ENCODE peak calls at places on chromosomes 1 and 21, in six cellular contexts. U, E, N, L, F and A are unnamed samples.

GRCh38 chr1:220879090-220879508 is at the start of gene HLX:
- DNase-seq in U (peak), E (peak), N (peak), L (peak), F (peak), A (peak)

GRCh38 chr1:21229246-21230000 is 52.7 kb upstream of the EIF4G3 start:
- DNase-seq in U (no peak), E (no peak), N (no peak), L (no peak), F (no peak), A (no peak)

GRCh38 chr1:109615879-109616278 is 3.5 kb downstream of the GNAT2 start:
- DNase-seq in U (no peak), E (no peak), N (no peak), L (no peak), F (peak), A (no peak)

GRCh38 chr1:108610073-108610472 is 50.2 kb downstream of the EEIG2 start:
- DNase-seq in U (no peak), E (no peak), N (no peak), L (no peak), F (peak), A (no peak)

GRCh38 chr1:185073725-185074124 is 28.4 kb downstream of the RNF2 start:
- DNase-seq in U (no peak), E (no peak), N (no peak), L (no peak), F (no peak), A (no peak)

GRCh38 chr1:118004312-118004711 is 74.8 kb downstream of the WDR3 start:
- DNase-seq in U (no peak), E (no peak), N (no peak), L (no peak), F (no peak), A (no peak)

GRCh38 chr1:40532844-40533424 is 1.5 kb downstream of the ZNF684 start:
- DNase-seq in U (peak), E (peak), N (peak), L (peak), F (peak), A (peak)

GRCh38 chr21:43917515-43918384 is 52.7 kb downstream of the AGPAT3 start:
- DNase-seq in U (peak), E (no peak), N (no peak), L (peak), F (no peak), A (no peak)

GRCh38 chr1:17276568-17276967 is 27.7 kb downstream of the PADI3 start:
- DNase-seq in U (no peak), E (no peak), N (peak), L (no peak), F (no peak), A (no peak)

GRCh38 chr1:57357462-57357861 is 66.4 kb downstream of the DAB1 start:
- DNase-seq in U (no peak), E (no peak), N (no peak), L (no peak), F (no peak), A (no peak)

GRCh38 chr21:37620401-37620800 is 253.8 kb downstream of the DYRK1A start:
- DNase-seq in U (no peak), E (no peak), N (no peak), L (no peak), F (no peak), A (no peak)
- TF ChIP-seq MAX in U (no peak), E (no peak), N (no peak), L (no peak), F (no peak), A (no peak)

GRCh38 chr1:200409761-200410565 is at the start of gene ZNF281:
- DNase-seq in U (peak), E (peak), N (peak), L (peak), F (peak), A (peak)
- TF ChIP-seq MAX in U (no peak), E (no peak), N (peak), L (peak), F (no peak), A (peak)

GRCh38 chr1:95888877-95889799 is 655.1 kb downstream of the RWDD3 start:
- DNase-seq in U (no peak), E (no peak), N (no peak), L (no peak), F (peak), A (no peak)
- TF ChIP-seq MAX in U (no peak), E (no peak), N (no peak), L (no peak), F (no peak), A (no peak)

DNA sequence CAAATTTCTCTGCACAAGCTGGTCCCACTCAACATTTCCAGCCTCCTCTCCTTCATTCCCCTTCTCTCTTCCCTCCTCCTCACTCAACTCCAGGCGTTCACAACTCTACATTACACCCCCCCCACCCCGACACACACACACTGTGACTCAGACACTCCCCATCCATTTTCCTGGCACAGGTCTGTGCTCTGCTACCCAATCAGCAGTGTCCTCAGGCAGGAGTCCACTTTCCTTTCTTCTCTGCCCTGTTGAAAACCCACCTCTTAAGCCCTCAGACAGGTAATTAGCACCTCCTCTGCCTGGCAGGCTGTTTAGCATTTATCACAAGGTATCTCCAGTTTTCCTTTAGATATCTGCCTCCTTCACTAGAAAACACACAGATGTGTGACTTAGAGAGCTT is 8.8 kb upstream of the LMX1A start:
- DNase-seq in U (no peak), E (no peak), N (no peak), L (no peak), F (no peak), A (no peak)
- TF ChIP-seq MAX in U (no peak), E (no peak), N (no peak), L (no peak), F (no peak), A (no peak)

GRCh38 chr1:197771904-197772561 is 3.2 kb downstream of the DENND1B start:
- DNase-seq in U (no peak), E (no peak), N (no peak), L (no peak), F (no peak), A (no peak)

GRCh38 chr1:197771388-197771787 is 3.9 kb downstream of the DENND1B start:
- DNase-seq in U (no peak), E (no peak), N (no peak), L (no peak), F (no peak), A (no peak)

GRCh38 chr1:197775282-197776262 is at the start of gene DENND1B:
- DNase-seq in U (peak), E (peak), N (peak), L (peak), F (peak), A (peak)

GRCh38 chr1:197774691-197775281 is 494 bp downstream of the DENND1B start:
- DNase-seq in U (peak), E (peak), N (peak), L (no peak), F (peak), A (peak)

GRCh38 chr1:197773856-197774255 is 1.4 kb downstream of the DENND1B start:
- DNase-seq in U (no peak), E (no peak), N (no peak), L (no peak), F (peak), A (no peak)
- TF ChIP-seq MAX in U (no peak), E (no peak), N (no peak), L (no peak), F (no peak), A (no peak)

GRCh38 chr1:16144325-16145029 is 11.4 kb downstream of the EPHA2 start:
- DNase-seq in U (peak), E (no peak), N (peak), L (no peak), F (no peak), A (no peak)

GRCh38 chr1:16145988-16146887 is 9.6 kb downstream of the EPHA2 start:
- DNase-seq in U (peak), E (peak), N (peak), L (no peak), F (peak), A (peak)

GRCh38 chr1:16143566-16144324 is 12.1 kb downstream of the EPHA2 start:
- DNase-seq in U (peak), E (no peak), N (peak), L (peak), F (no peak), A (no peak)

GRCh38 chr1:16146888-16147614 is 8.8 kb downstream of the EPHA2 start:
- DNase-seq in U (peak), E (no peak), N (no peak), L (no peak), F (peak), A (no peak)

GRCh38 chr1:16145030-16145987 is 10.6 kb downstream of the EPHA2 start:
- DNase-seq in U (no peak), E (no peak), N (peak), L (peak), F (peak), A (peak)
- TF ChIP-seq MAX in U (peak), E (no peak), N (peak), L (no peak), F (no peak), A (no peak)

GRCh38 chr1:8661185-8662110 is 156.0 kb downstream of the RERE start:
- DNase-seq in U (peak), E (no peak), N (no peak), L (no peak), F (peak), A (no peak)
- TF ChIP-seq MAX in U (no peak), E (peak), N (no peak), L (no peak), F (no peak), A (no peak)

GRCh38 chr21:20257052-20257451 is 741.2 kb upstream of the NCAM2 start:
- DNase-seq in U (no peak), E (no peak), N (no peak), L (no peak), F (no peak), A (no peak)

GRCh38 chr21:20259035-20259867 is 739.0 kb upstream of the NCAM2 start:
- DNase-seq in U (no peak), E (no peak), N (no peak), L (no peak), F (no peak), A (no peak)

GRCh38 chr21:20254964-20255363 is 743.2 kb upstream of the NCAM2 start:
- DNase-seq in U (no peak), E (no peak), N (no peak), L (no peak), F (no peak), A (no peak)

GRCh38 chr21:20258542-20258941 is 739.7 kb upstream of the NCAM2 start:
- DNase-seq in U (peak), E (no peak), N (no peak), L (no peak), F (no peak), A (no peak)

DNA sequence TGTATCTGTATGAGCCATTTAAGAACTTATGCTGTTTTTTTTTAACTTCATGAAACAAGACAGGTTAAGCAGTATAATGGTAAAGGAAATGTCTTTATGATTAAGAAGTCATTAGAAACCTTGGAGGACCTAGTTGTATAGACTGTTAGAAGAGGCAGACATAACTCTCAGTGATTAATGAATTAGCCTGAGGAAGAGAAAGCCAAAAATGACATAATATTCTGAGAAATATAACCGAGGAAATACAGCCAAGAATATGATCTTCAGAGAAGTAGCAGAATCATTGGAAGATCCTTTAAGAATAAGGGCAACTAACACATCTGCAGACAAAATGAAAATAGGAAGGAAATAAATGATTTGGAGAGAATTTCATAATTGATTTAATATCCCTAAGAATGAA is 738.1 kb upstream of the NCAM2 start:
- DNase-seq in U (no peak), E (no peak), N (no peak), L (no peak), F (no peak), A (no peak)
- TF ChIP-seq MAX in U (no peak), E (no peak), N (no peak), L (no peak), F (no peak), A (no peak)